ENCODE peak calls at places on chromosomes 16 and 17, in six cellular contexts. Z, X, A, W, C and F are unnamed samples.

GRCh38 chr16:81632392-81633146 is 146.5 kb upstream of the PLCG2 start:
- DNase-seq in Z (peak), X (no peak), A (peak), W (peak), C (peak), F (no peak)

GRCh38 chr17:38663125-38663751 is 11.5 kb downstream of the EPOP start:
- DNase-seq in Z (peak), X (no peak), A (peak), W (peak), C (peak), F (peak)

GRCh38 chr16:10877472-10877946 is 507 bp downstream of the CIITA start:
- DNase-seq in Z (no peak), X (no peak), A (no peak), W (no peak), C (no peak), F (no peak)

GRCh38 chr16:80637621-80638020 is 96.8 kb downstream of the DYNLRB2 start:
- DNase-seq in Z (no peak), X (no peak), A (no peak), W (no peak), C (no peak), F (no peak)

GRCh38 chr16:47125757-47126156 is 18.0 kb downstream of the NETO2 start:
- DNase-seq in Z (no peak), X (no peak), A (no peak), W (no peak), C (no peak), F (no peak)

GRCh38 chr17:49054342-49055092 is 57.3 kb downstream of the IGF2BP1 start:
- DNase-seq in Z (no peak), X (no peak), A (no peak), W (no peak), C (no peak), F (no peak)

GRCh38 chr16:77331802-77332586 is 102.8 kb downstream of the ADAMTS18 start:
- DNase-seq in Z (no peak), X (no peak), A (peak), W (no peak), C (no peak), F (no peak)

GRCh38 chr17:59062509-59062908 is 44.2 kb downstream of the TRIM37 start:
- DNase-seq in Z (no peak), X (no peak), A (no peak), W (no peak), C (no peak), F (no peak)

GRCh38 chr16:87802670-87803069 is 36.9 kb upstream of the KLHDC4 start:
- DNase-seq in Z (no peak), X (no peak), A (no peak), W (no peak), C (no peak), F (no peak)

GRCh38 chr16:4765511-4766474 is 1.2 kb downstream of the ZNF500 start:
- DNase-seq in Z (no peak), X (no peak), A (no peak), W (no peak), C (no peak), F (no peak)

GRCh38 chr17:48543854-48544355 is 1.0 kb downstream of the HOXB2 start:
- DNase-seq in Z (peak), X (no peak), A (peak), W (no peak), C (no peak), F (no peak)

GRCh38 chr16:80463303-80463702 is 77.5 kb upstream of the DYNLRB2 start:
- DNase-seq in Z (no peak), X (no peak), A (no peak), W (no peak), C (no peak), F (no peak)

GRCh38 chr17:17645961-17646360 is 35.3 kb upstream of the RAI1 start:
- DNase-seq in Z (no peak), X (no peak), A (no peak), W (no peak), C (no peak), F (no peak)

GRCh38 chr17:75361344-75361743 is 44.1 kb downstream of the GRB2 start:
- DNase-seq in Z (no peak), X (no peak), A (no peak), W (no peak), C (no peak), F (no peak)

GRCh38 chr16:88194397-88195020 is 188.2 kb upstream of the ZNF469 start:
- DNase-seq in Z (no peak), X (no peak), A (no peak), W (peak), C (no peak), F (no peak)

GRCh38 chr17:64118452-64118979 is 11.4 kb downstream of the ERN1 start:
- DNase-seq in Z (no peak), X (no peak), A (no peak), W (no peak), C (no peak), F (no peak)